ENCODE peak calls at places on chromosomes 1 and 21, in four cellular contexts. One of them, this sample, is unnamed.

GRCh38 chr1:8232036-8232757 is 85.7 kb upstream of the SLC45A1 start:
- DNase-seq in mammary epithelial cell: no peak
- DNase-seq in mucosa of descending colon: no peak
- DNase-seq in GM23248: no peak
- DNase-seq in this sample: peak; percentile 77

GRCh38 chr1:89995595-89996397 is 886 bp downstream of the ZNF326 start:
- DNase-seq in mammary epithelial cell: no peak
- DNase-seq in mucosa of descending colon: no peak
- DNase-seq in GM23248: peak; percentile 48
- DNase-seq in this sample: peak; percentile 62

GRCh38 chr1:160117709-160118183 is 2.2 kb downstream of the ATP1A2 start:
- DNase-seq in mammary epithelial cell: no peak
- DNase-seq in mucosa of descending colon: no peak
- DNase-seq in GM23248: peak; percentile 58
- DNase-seq in this sample: no peak

GRCh38 chr1:57922130-57922529 is 498.3 kb upstream of the DAB1 start:
- DNase-seq in mammary epithelial cell: no peak
- DNase-seq in mucosa of descending colon: no peak
- DNase-seq in GM23248: no peak
- DNase-seq in this sample: no peak

GRCh38 chr1:17516303-17517214 is 22.9 kb upstream of the ARHGEF10L start:
- DNase-seq in mammary epithelial cell: no peak
- DNase-seq in mucosa of descending colon: peak; percentile 84
- DNase-seq in GM23248: no peak
- DNase-seq in this sample: peak; percentile 94

GRCh38 chr21:42463861-42464515 is 32.0 kb downstream of the RSPH1 start:
- DNase-seq in mammary epithelial cell: peak; percentile 53
- DNase-seq in mucosa of descending colon: peak; percentile 62
- DNase-seq in GM23248: peak; percentile 16
- DNase-seq in this sample: peak; percentile 74

GRCh38 chr1:231934797-231935196 is 308.2 kb downstream of the DISC1 start:
- DNase-seq in mammary epithelial cell: peak; percentile 42
- DNase-seq in mucosa of descending colon: no peak
- DNase-seq in GM23248: no peak
- DNase-seq in this sample: peak; percentile 29

GRCh38 chr1:183506561-183506960 is 34.3 kb downstream of the SMG7 start:
- DNase-seq in mammary epithelial cell: no peak
- DNase-seq in mucosa of descending colon: no peak
- DNase-seq in GM23248: peak; percentile 19
- DNase-seq in this sample: no peak

GRCh38 chr1:196361112-196361714 is 247.0 kb downstream of the KCNT2 start:
- DNase-seq in mammary epithelial cell: peak; percentile 66
- DNase-seq in mucosa of descending colon: no peak
- DNase-seq in GM23248: peak; percentile 56
- DNase-seq in this sample: peak; percentile 1

GRCh38 chr1:77533660-77534295 is 148.7 kb downstream of the ZZZ3 start:
- DNase-seq in mammary epithelial cell: peak; percentile 35
- DNase-seq in mucosa of descending colon: peak; percentile 42
- DNase-seq in GM23248: peak; percentile 79
- DNase-seq in this sample: peak; percentile 58

GRCh38 chr1:14090531-14090930 is 390.5 kb downstream of the PRDM2 start:
- DNase-seq in mammary epithelial cell: no peak
- DNase-seq in mucosa of descending colon: no peak
- DNase-seq in GM23248: no peak
- DNase-seq in this sample: no peak

GRCh38 chr1:248807067-248807737 is 18.5 kb downstream of the SH3BP5L start:
- DNase-seq in mammary epithelial cell: no peak
- DNase-seq in mucosa of descending colon: peak; percentile 82
- DNase-seq in GM23248: peak; percentile 68
- DNase-seq in this sample: peak; percentile 67

GRCh38 chr1:235391879-235392278 is 24.7 kb downstream of the TBCE start:
- DNase-seq in mammary epithelial cell: no peak
- DNase-seq in mucosa of descending colon: no peak
- DNase-seq in GM23248: no peak
- DNase-seq in this sample: no peak

GRCh38 chr1:180178511-180179161 is 24.0 kb downstream of the QSOX1 start:
- DNase-seq in mammary epithelial cell: no peak
- DNase-seq in mucosa of descending colon: peak; percentile 83
- DNase-seq in GM23248: peak; percentile 62
- DNase-seq in this sample: peak; percentile 67

GRCh38 chr1:200302893-200303250 is 107.0 kb downstream of the ZNF281 start:
- DNase-seq in mammary epithelial cell: no peak
- DNase-seq in mucosa of descending colon: no peak
- DNase-seq in GM23248: peak; percentile 50
- DNase-seq in this sample: peak; percentile 39

GRCh38 chr1:36387141-36387949 is 1.6 kb upstream of the STK40 start:
- DNase-seq in mammary epithelial cell: peak; percentile 74
- DNase-seq in mucosa of descending colon: no peak
- DNase-seq in GM23248: peak; percentile 96
- DNase-seq in this sample: no peak

GRCh38 chr1:92362970-92363369 is 64.1 kb downstream of the RPAP2 start:
- DNase-seq in mammary epithelial cell: no peak
- DNase-seq in mucosa of descending colon: no peak
- DNase-seq in GM23248: no peak
- DNase-seq in this sample: no peak

GRCh38 chr1:57133686-57134085 is 167.9 kb upstream of the C8B start:
- DNase-seq in mammary epithelial cell: no peak
- DNase-seq in mucosa of descending colon: no peak
- DNase-seq in GM23248: peak; percentile 69
- DNase-seq in this sample: no peak

GRCh38 chr1:2097386-2098300 is 47.4 kb downstream of the PRKCZ start:
- DNase-seq in mammary epithelial cell: peak; percentile 28
- DNase-seq in mucosa of descending colon: no peak
- DNase-seq in GM23248: no peak
- DNase-seq in this sample: peak; percentile 83

GRCh38 chr21:45227735-45228134 is 60.0 kb downstream of the POFUT2 start:
- DNase-seq in mammary epithelial cell: no peak
- DNase-seq in mucosa of descending colon: no peak
- DNase-seq in GM23248: no peak
- DNase-seq in this sample: no peak

DNA sequence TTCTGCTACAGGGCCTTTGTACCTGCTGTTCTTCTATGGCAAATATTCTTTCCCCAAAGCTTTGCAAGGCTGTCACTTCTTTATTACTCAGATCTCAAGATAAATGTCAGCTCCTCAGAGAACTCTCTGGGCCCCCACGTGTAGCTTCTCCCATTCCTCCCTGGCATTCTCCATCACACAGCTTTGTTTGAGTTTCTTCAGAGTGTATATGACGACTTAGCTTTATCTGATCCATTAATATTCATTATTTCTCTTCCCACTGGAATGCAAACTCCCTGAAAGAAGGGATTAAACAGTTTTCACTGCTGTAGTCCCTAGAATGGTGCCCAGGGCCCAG is 174.6 kb upstream of the EDN2 start:
- DNase-seq in mammary epithelial cell: no peak
- DNase-seq in mucosa of descending colon: no peak
- DNase-seq in GM23248: no peak
- DNase-seq in this sample: no peak
- H3K4me3 ChIP-seq in mammary epithelial cell: no peak overlapping the region
- H3K4me3 ChIP-seq in mucosa of descending colon: no peak overlapping the region
- H3K4me3 ChIP-seq in GM23248: no peak overlapping the region
- H3K4me3 ChIP-seq in this sample: no peak overlapping the region

GRCh38 chr21:44082648-44083436 is 24.4 kb upstream of the PWP2 start:
- DNase-seq in mammary epithelial cell: peak; percentile 54
- DNase-seq in mucosa of descending colon: no peak
- DNase-seq in GM23248: no peak
- DNase-seq in this sample: peak; percentile 34
- H3K4me1 ChIP-seq in mammary epithelial cell: no peaks in the 10 kb centered on the region
- H3K4me1 ChIP-seq in mucosa of descending colon: peaks cover 7% of the 10 kb centered on the region
- H3K4me1 ChIP-seq in GM23248: no peaks in the 10 kb centered on the region
- H3K4me1 ChIP-seq in this sample: peaks cover 8% of the 10 kb centered on the region

GRCh38 chr1:25022361-25023189 is 92.5 kb upstream of the RUNX3 start:
- DNase-seq in mammary epithelial cell: peak; percentile 97
- DNase-seq in mucosa of descending colon: peak; percentile 82
- DNase-seq in GM23248: peak; percentile 98
- DNase-seq in this sample: peak; percentile 75
- H3K4me3 ChIP-seq in mammary epithelial cell: no peak overlapping the region
- H3K4me3 ChIP-seq in mucosa of descending colon: no peak overlapping the region
- H3K4me3 ChIP-seq in GM23248: no peak overlapping the region
- H3K4me3 ChIP-seq in this sample: no peak overlapping the region

GRCh38 chr1:214439352-214440119 is 111.9 kb downstream of the PTPN14 start:
- DNase-seq in mammary epithelial cell: peak; percentile 99
- DNase-seq in mucosa of descending colon: no peak
- DNase-seq in GM23248: no peak
- DNase-seq in this sample: peak; percentile 76

GRCh38 chr1:214440219-214440965 is 111.0 kb downstream of the PTPN14 start:
- DNase-seq in mammary epithelial cell: no peak
- DNase-seq in mucosa of descending colon: no peak
- DNase-seq in GM23248: no peak
- DNase-seq in this sample: peak; percentile 7

GRCh38 chr1:214438530-214438929 is 112.9 kb downstream of the PTPN14 start:
- DNase-seq in mammary epithelial cell: no peak
- DNase-seq in mucosa of descending colon: no peak
- DNase-seq in GM23248: no peak
- DNase-seq in this sample: no peak

GRCh38 chr1:214438059-214438458 is 113.3 kb downstream of the PTPN14 start:
- DNase-seq in mammary epithelial cell: no peak
- DNase-seq in mucosa of descending colon: no peak
- DNase-seq in GM23248: no peak
- DNase-seq in this sample: no peak

DNA sequence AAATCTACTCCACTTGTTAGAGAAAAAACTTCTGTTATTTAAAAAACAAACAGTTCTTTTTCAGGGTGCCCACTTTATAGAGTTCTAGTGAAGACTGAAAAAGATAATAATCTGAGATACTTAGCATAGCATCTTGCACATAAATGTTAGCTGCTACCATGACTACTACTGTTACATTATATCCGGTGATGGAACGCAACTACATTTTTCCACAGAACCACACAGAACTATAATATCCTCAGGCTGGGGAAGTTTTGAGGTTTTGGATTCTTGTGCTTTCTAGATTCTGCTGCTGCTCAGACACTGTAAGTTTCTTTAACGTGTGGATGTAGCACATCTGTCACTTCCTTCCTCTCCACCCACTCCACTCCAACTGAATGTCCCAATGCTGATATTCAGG is 110.3 kb downstream of the PTPN14 start:
- DNase-seq in mammary epithelial cell: peak; percentile 91
- DNase-seq in mucosa of descending colon: no peak
- DNase-seq in GM23248: no peak
- DNase-seq in this sample: no peak
- H3K4me1 ChIP-seq in mammary epithelial cell: peaks cover 71% of the 10 kb centered on the region
- H3K4me1 ChIP-seq in mucosa of descending colon: no peaks in the 10 kb centered on the region
- H3K4me1 ChIP-seq in GM23248: peaks cover 28% of the 10 kb centered on the region
- H3K4me1 ChIP-seq in this sample: peaks cover 13% of the 10 kb centered on the region

DNA sequence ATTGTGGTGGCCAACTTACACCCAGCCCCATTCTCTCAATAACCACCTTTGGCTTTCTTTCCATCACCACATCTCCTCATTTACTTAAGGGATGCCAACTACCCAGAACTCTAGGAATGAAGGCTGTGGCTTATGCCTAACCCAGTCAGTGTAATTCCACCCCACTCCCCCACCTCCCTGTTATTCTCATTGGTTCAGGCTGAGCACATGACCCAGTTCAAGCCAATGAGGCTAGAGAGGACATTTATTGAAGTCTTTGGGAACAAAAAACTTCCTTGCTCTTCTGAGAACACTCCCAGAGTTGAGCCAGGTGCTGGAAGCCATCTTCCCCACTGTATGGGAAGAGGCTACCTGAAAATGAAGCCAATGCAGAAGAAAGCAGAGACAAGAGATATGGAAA is 22.8 kb upstream of the CD2 start:
- DNase-seq in mammary epithelial cell: no peak
- DNase-seq in mucosa of descending colon: no peak
- DNase-seq in GM23248: no peak
- DNase-seq in this sample: no peak
- H3K4me3 ChIP-seq in mammary epithelial cell: no peak overlapping the region
- H3K4me3 ChIP-seq in mucosa of descending colon: no peak overlapping the region
- H3K4me3 ChIP-seq in GM23248: no peak overlapping the region
- H3K4me3 ChIP-seq in this sample: no peak overlapping the region

DNA sequence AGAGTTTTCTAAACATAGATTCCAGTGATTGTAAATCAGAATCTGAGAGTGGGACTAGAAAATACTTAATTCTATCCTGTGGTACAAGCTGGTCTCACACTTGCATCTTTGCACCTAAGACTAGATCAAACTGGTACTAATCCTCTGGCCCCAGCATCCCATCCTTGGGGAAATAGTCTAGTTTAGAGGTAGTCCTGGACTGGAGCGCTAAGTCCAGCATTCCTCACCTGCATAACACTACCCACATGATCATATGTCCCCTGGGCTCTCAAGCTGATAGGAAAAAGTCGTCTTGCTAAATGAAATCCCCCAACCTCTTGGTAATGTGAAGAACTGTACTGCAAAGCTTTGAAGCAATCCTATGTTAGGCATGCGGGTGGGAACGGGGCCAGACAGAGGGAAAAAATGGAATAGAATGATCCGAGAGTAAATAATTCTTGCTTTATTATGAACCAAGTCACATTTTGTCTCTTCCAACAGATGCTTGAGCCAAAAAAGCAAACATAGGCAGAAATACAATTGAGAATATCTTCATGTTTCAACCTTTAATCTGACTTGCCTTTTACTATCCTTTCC is 4.8 kb downstream of the COX20 start:
- DNase-seq in mammary epithelial cell: no peak
- DNase-seq in mucosa of descending colon: no peak
- DNase-seq in GM23248: no peak
- DNase-seq in this sample: no peak
- H3K4me1 ChIP-seq in mammary epithelial cell: peaks cover 7% of the 10 kb centered on the region
- H3K4me1 ChIP-seq in mucosa of descending colon: peaks cover 33% of the 10 kb centered on the region
- H3K4me1 ChIP-seq in GM23248: peaks cover 31% of the 10 kb centered on the region
- H3K4me1 ChIP-seq in this sample: peaks cover 9% of the 10 kb centered on the region